ENCODE peak calls at places on chromosomes 16 and 17, in nine cellular contexts. L, J, F, T, X, R, U, A and B are unnamed samples.

GRCh38 chr16:71631776-71632175 is 5.8 kb downstream of the MARVELD3 start:
- DNase-seq in L (no peak), J (no peak), F (no peak), T (no peak), X (no peak), R (no peak), U (no peak), A (no peak), B (no peak)

GRCh38 chr16:48817032-48817431 is 207.1 kb upstream of the N4BP1 start:
- DNase-seq in L (no peak), J (no peak), F (no peak), T (no peak), X (no peak), R (peak; percentile 13), U (no peak), A (no peak), B (no peak)

GRCh38 chr17:19461139-19461538 is 50.1 kb downstream of the RNF112 start:
- DNase-seq in L (no peak), J (no peak), F (no peak), T (no peak), X (no peak), R (no peak), U (peak; percentile 68), A (no peak), B (no peak)

GRCh38 chr16:82043680-82044584 is 8.9 kb downstream of the HSD17B2 start:
- DNase-seq in L (no peak), J (no peak), F (no peak), T (no peak), X (no peak), R (no peak), U (no peak), A (no peak), B (no peak)

GRCh38 chr17:75738218-75738802 is 17.1 kb downstream of the ITGB4 start:
- DNase-seq in L (peak; percentile 59), J (peak; percentile 37), F (no peak), T (no peak), X (no peak), R (peak; percentile 61), U (peak; percentile 91), A (no peak), B (no peak)

GRCh38 chr17:31095239-31096105 is 695 bp downstream of the NF1 start:
- DNase-seq in L (peak; percentile 73), J (peak; percentile 66), F (peak; percentile 32), T (peak; percentile 22), X (peak; percentile 33), R (peak; percentile 43), U (peak; percentile 88), A (peak; percentile 34), B (peak; percentile 62)

GRCh38 chr16:1770328-1771071 is 843 bp downstream of the NME3 start:
- DNase-seq in L (no peak), J (peak; percentile 54), F (no peak), T (peak; percentile 43), X (peak; percentile 79), R (peak; percentile 59), U (peak; percentile 90), A (peak; percentile 61), B (peak; percentile 87)

GRCh38 chr17:42877037-42877436 is 23.6 kb upstream of the G6PC1 start:
- DNase-seq in L (no peak), J (no peak), F (no peak), T (no peak), X (no peak), R (no peak), U (no peak), A (no peak), B (no peak)

GRCh38 chr17:37405955-37406634 is 541 bp downstream of the ACACA start:
- DNase-seq in L (no peak), J (no peak), F (no peak), T (no peak), X (no peak), R (no peak), U (no peak), A (no peak), B (no peak)

GRCh38 chr17:67448449-67448848 is 71.4 kb downstream of the PITPNC1 start:
- DNase-seq in L (no peak), J (no peak), F (no peak), T (no peak), X (no peak), R (no peak), U (no peak), A (no peak), B (no peak)

GRCh38 chr16:22220714-22221113 is 14.6 kb downstream of the EEF2K start:
- DNase-seq in L (no peak), J (no peak), F (no peak), T (no peak), X (peak; percentile 16), R (no peak), U (no peak), A (peak; percentile 34), B (no peak)

GRCh38 chr17:35257080-35257701 is 14.3 kb downstream of the SLFN5 start:
- DNase-seq in L (no peak), J (no peak), F (no peak), T (no peak), X (peak; percentile 88), R (peak; percentile 65), U (no peak), A (peak; percentile 16), B (no peak)

GRCh38 chr16:19127674-19128131 is 13.9 kb downstream of the ITPRIPL2 start:
- DNase-seq in L (no peak), J (no peak), F (no peak), T (no peak), X (no peak), R (no peak), U (no peak), A (no peak), B (no peak)

GRCh38 chr17:42122371-42123303 is at the start of gene HSPB9:
- DNase-seq in L (no peak), J (no peak), F (no peak), T (no peak), X (peak; percentile 73), R (peak; percentile 55), U (no peak), A (no peak), B (no peak)

GRCh38 chr16:2148714-2149629 is 547 bp downstream of the RAB26 start:
- DNase-seq in L (no peak), J (peak; percentile 58), F (no peak), T (no peak), X (no peak), R (no peak), U (peak; percentile 84), A (no peak), B (peak; percentile 57)

DNA sequence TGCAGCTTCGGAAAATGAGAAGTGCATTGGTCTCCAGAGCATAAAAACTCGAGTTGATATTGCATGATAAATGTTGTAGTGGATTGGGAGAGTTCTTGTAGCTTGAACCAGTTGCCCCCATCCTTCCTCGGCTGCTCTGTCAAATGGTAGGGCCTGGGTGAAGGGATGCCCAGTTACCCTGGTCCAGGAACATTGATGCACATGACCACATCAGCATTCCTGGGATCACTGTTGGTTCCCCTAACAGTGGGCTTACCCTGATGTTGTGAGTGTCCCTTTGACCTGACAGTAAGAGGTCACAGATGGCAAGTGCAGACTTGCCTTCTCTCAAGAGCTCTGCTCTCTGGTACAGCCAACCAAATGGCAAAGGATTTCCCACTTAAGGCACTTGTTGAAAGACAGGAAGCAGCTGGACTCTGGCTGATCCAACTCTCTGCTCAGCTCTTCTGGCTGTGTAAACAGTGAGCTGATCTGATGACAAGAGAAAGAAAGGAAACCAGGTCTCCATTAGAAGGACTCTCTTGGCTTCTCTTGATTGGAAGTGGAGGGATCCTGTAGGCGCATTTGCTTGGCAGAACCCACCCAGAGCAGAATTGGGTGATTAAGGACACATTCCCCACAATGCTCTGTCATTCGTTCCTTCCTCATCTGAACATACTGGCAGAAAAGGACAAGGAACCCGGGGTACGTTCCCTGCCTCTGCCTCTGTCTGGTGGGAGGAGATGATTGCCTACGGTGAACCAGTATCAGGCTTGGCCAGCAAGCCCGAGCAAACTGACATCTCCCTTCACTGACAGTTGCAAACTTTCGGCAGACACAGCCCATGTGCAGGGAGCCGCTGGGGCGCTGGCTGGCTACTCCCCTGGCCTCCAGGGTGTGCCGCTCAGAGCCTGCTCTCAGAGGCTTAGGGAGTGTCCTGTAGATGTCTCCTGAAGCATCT is 29.3 kb downstream of the LDHD start:
- DNase-seq in L (no peak), J (peak; percentile 85), F (no peak), T (no peak), X (no peak), R (no peak), U (no peak), A (peak; percentile 69), B (no peak)
- H3K27ac ChIP-seq in L (peak overlapping the region; percentile 6), J (peak overlapping the region; percentile 77), F (no peak overlapping the region), T (no peak overlapping the region), X (peak overlapping the region; percentile 44), R (peak overlapping the region; percentile 1), U (no peak overlapping the region), A (peak overlapping the region; percentile 21), B (no peak overlapping the region)

DNA sequence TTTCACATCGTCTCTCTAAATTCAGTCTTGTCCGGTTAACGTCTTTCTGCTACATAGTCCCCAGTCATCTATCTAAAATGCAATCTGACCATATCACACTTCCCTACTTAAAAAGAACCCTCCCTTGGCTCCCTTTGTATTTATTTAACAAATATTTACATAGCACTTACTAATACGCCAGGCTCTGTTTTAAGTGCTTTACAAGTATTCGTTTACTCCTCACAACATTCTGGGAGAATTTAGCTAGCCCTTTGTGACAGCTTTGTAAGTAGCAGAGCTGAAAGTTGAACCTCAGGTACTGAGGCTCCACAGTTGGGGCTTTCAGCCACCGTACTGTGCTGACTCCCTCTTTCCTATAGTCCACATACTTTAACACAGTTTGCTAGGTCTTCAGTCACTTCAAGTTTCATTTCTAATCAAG is 9.2 kb downstream of the PAFAH1B1 start:
- DNase-seq in L (no peak), J (no peak), F (no peak), T (no peak), X (no peak), R (no peak), U (no peak), A (no peak), B (no peak)
- H3K4me3 ChIP-seq in L (no peak overlapping the region), J (no peak overlapping the region), F (no peak overlapping the region), T (no peak overlapping the region), X (no peak overlapping the region), R (no peak overlapping the region), U (no peak overlapping the region), A (no peak overlapping the region), B (no peak overlapping the region)

DNA sequence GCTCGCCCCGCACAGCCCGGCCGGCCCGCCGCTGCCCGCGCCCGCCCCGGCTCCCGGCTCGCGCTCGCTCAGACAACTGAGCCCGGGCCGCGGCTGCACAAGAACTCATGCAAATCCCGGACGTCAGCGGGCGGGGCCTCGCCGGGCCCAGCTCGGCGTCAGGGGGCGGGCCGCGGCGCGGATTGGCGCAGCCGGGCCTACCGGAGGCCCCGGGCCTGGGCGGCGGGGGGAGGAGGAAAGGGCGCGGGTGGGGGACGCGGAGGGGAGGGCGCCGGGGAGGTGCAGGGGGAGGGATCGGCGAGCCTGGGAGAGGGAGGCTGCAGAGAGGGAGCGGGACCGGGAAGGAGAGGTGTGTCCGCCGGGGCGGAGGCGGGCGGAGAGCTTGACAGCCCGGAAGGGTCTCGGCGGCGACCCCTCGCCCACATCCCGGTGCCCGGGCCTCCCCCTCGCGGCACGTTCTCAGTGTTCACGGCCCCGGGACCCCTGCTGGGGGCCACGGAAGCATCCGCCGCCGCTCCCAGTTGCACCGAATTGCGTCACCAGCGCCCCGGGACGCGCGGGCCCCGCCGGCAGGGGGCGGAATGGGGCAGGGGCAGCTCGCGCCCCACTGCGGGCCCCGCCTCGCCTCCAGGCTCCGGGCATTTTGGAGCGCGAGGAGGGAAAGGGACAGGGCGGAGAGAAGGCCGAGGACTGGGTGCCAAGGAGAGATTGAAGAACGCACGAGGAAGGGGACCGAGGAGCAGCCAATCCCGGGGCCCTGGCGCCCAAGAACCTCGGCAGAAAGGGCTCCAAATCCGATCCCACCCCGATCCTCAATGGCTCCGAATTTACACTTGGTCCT is at the start of gene CBX4:
- DNase-seq in L (peak; percentile 96), J (peak; percentile 97), F (peak; percentile 84), T (peak; percentile 92), X (peak; percentile 96), R (peak; percentile 94), U (peak; percentile 99), A (peak; percentile 94), B (peak; percentile 95)
- H3K27ac ChIP-seq in L (peak within 1 kb of the TSS; percentile 96), J (peak within 1 kb of the TSS; percentile 95), F (peak within 1 kb of the TSS; percentile 89), T (peak within 1 kb of the TSS; percentile 89), X (peak within 1 kb of the TSS; percentile 97), R (peak within 1 kb of the TSS; percentile 88), U (peak within 1 kb of the TSS; percentile 98), A (peak within 1 kb of the TSS; percentile 91), B (peak within 1 kb of the TSS; percentile 77)

GRCh38 chr17:59830007-59830630 is 62.6 kb downstream of the TUBD1 start:
- DNase-seq in L (no peak), J (no peak), F (no peak), T (no peak), X (no peak), R (no peak), U (no peak), A (no peak), B (no peak)
- H3K4me3 ChIP-seq in L (no peak overlapping the region), J (no peak overlapping the region), F (no peak overlapping the region), T (no peak overlapping the region), X (no peak overlapping the region), R (no peak overlapping the region), U (peak overlapping the region; percentile 42), A (no peak overlapping the region), B (peak overlapping the region; percentile 1)